ENCODE peak calls at places on chromosome 16, in five cellular contexts. M, X, F, E and H are unnamed samples. For H3K4me1, the result is how much of the 10 kb centered on the place peaks cover.

GRCh38 chr16:60655514-60656153 is 1380.6 kb downstream of the CDH8 start:
- DNase-seq in M (no peak), X (no peak), F (no peak), E (no peak), H (no peak)

GRCh38 chr16:49048557-49048956 is 233.1 kb downstream of the CBLN1 start:
- DNase-seq in M (peak), X (no peak), F (no peak), E (no peak), H (no peak)

GRCh38 chr16:84266451-84266850 is 26.6 kb upstream of the KCNG4 start:
- DNase-seq in M (peak), X (no peak), F (peak), E (peak), H (no peak)

GRCh38 chr16:50213939-50214519 is 52.3 kb upstream of the ADCY7 start:
- DNase-seq in M (peak), X (no peak), F (no peak), E (peak), H (no peak)

GRCh38 chr16:73610160-73610559 is 562.2 kb upstream of the ZFHX3 start:
- DNase-seq in M (no peak), X (no peak), F (no peak), E (no peak), H (no peak)

GRCh38 chr16:2834968-2835367 is 4.9 kb downstream of the ZG16B start:
- DNase-seq in M (no peak), X (no peak), F (no peak), E (no peak), H (no peak)

GRCh38 chr16:68284847-68285246 is 20.5 kb downstream of the SLC7A6 start:
- DNase-seq in M (no peak), X (no peak), F (no peak), E (no peak), H (no peak)

GRCh38 chr16:48911700-48912099 is 301.7 kb upstream of the N4BP1 start:
- DNase-seq in M (peak), X (peak), F (no peak), E (peak), H (no peak)

GRCh38 chr16:89143201-89143741 is 28.3 kb upstream of the CDH15 start:
- DNase-seq in M (no peak), X (no peak), F (no peak), E (no peak), H (no peak)

GRCh38 chr16:35391328-35391727 is 1931.9 kb downstream of the TP53TG3F start:
- DNase-seq in M (peak), X (no peak), F (peak), E (no peak), H (no peak)

GRCh38 chr16:58098207-58099096 is 30.7 kb downstream of the CFAP20 start:
- DNase-seq in M (peak), X (no peak), F (no peak), E (no peak), H (no peak)

GRCh38 chr16:50862818-50863672 is 121.2 kb downstream of the CYLD start:
- DNase-seq in M (no peak), X (no peak), F (no peak), E (no peak), H (peak)

GRCh38 chr16:66523861-66524354 is 26.0 kb downstream of the TK2 start:
- DNase-seq in M (no peak), X (peak), F (no peak), E (no peak), H (no peak)

GRCh38 chr16:70438325-70438982 is 446 bp downstream of the ST3GAL2 start:
- DNase-seq in M (no peak), X (no peak), F (no peak), E (no peak), H (peak)

GRCh38 chr16:72952404-72953301 is 95.3 kb downstream of the ZFHX3 start:
- DNase-seq in M (peak), X (no peak), F (no peak), E (no peak), H (no peak)

GRCh38 chr16:74035816-74036215 is 260.8 kb upstream of the PSMD7 start:
- DNase-seq in M (peak), X (no peak), F (no peak), E (peak), H (no peak)

GRCh38 chr16:69143116-69143515 is 10.7 kb downstream of the UTP4 start:
- DNase-seq in M (no peak), X (no peak), F (no peak), E (no peak), H (no peak)

GRCh38 chr16:22297871-22298733 is 893 bp downstream of the POLR3E start:
- DNase-seq in M (peak), X (no peak), F (peak), E (peak), H (peak)

GRCh38 chr16:29994613-29995329 is 646 bp downstream of the HIRIP3 start:
- DNase-seq in M (peak), X (no peak), F (peak), E (no peak), H (no peak)

GRCh38 chr16:88911946-88912310 is 45.5 kb upstream of the PABPN1L start:
- DNase-seq in M (no peak), X (no peak), F (no peak), E (no peak), H (no peak)

GRCh38 chr16:19147627-19148026 is 20.4 kb upstream of the SYT17 start:
- DNase-seq in M (no peak), X (no peak), F (no peak), E (no peak), H (no peak)

GRCh38 chr16:86444274-86445060 is 65.9 kb upstream of the FOXF1 start:
- DNase-seq in M (no peak), X (no peak), F (no peak), E (no peak), H (no peak)

GRCh38 chr16:54171855-54172537 is 114.6 kb downstream of the IRX3 start:
- DNase-seq in M (peak), X (no peak), F (peak), E (peak), H (no peak)

GRCh38 chr16:3171855-3172593 is 16.0 kb upstream of the OR1F1 start:
- DNase-seq in M (peak), X (no peak), F (no peak), E (no peak), H (no peak)

GRCh38 chr16:48607056-48607825 is 2.7 kb downstream of the N4BP1 start:
- DNase-seq in M (peak), X (no peak), F (peak), E (no peak), H (no peak)

GRCh38 chr16:52741386-52741785 is 194.4 kb upstream of the TOX3 start:
- DNase-seq in M (no peak), X (no peak), F (no peak), E (no peak), H (no peak)

GRCh38 chr16:27657811-27658210 is 107.9 kb downstream of the KATNIP start:
- DNase-seq in M (no peak), X (no peak), F (no peak), E (no peak), H (no peak)

GRCh38 chr16:49092704-49093103 is 188.9 kb downstream of the CBLN1 start:
- DNase-seq in M (no peak), X (no peak), F (no peak), E (no peak), H (no peak)

GRCh38 chr16:67563708-67564468 is 1.6 kb downstream of the CTCF start:
- DNase-seq in M (peak), X (no peak), F (peak), E (peak), H (peak)

GRCh38 chr16:30490210-30490609 is 17.7 kb downstream of the ITGAL start:
- DNase-seq in M (no peak), X (no peak), F (no peak), E (no peak), H (no peak)

GRCh38 chr16:72884573-72884972 is 163.4 kb downstream of the ZFHX3 start:
- DNase-seq in M (no peak), X (no peak), F (no peak), E (no peak), H (no peak)

GRCh38 chr16:1063728-1064127 is 8.8 kb upstream of the SSTR5 start:
- DNase-seq in M (no peak), X (no peak), F (no peak), E (no peak), H (no peak)

GRCh38 chr16:1059310-1059709 is 13.2 kb upstream of the SSTR5 start:
- DNase-seq in M (no peak), X (no peak), F (no peak), E (no peak), H (no peak)

GRCh38 chr16:1060416-1061340 is 11.9 kb upstream of the SSTR5 start:
- DNase-seq in M (no peak), X (no peak), F (no peak), E (no peak), H (no peak)

GRCh38 chr16:1062895-1063294 is 9.7 kb upstream of the SSTR5 start:
- DNase-seq in M (no peak), X (no peak), F (no peak), E (no peak), H (no peak)

DNA sequence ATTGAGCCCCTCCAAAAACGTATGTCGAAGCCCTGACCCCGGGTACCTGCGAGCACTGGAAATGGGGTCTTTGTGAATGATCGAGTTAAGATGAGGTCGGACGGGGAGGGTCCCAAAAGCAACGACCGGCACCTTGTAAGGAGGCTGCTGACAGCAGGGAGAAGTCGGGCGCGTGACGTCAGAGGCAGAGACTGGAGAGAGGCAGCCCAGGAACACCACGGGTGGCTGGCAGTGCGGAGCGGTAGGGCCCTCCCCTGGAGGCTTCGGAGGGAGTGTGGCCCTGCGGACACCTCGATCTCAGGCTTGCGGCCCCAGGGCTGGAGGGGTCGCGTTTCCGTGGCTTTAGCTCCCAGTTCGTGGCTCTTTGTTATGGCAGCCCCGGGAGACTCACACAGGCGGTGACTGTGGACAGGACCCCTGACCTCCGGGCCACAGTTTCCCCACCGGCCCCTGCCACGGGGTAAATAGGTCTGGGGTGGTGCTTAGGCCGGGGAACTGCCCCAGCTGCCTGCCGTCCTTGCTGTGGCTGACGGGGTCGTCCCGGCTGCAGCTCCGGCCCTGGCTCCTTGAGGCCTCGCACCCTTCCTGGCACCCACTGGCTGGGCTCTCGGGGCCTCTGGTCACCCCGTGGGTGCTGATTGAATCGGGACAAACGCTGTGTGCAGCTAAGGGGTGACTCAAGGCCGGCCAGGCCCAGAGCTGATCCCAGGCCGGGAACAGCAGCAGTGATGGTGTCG is 10.6 kb upstream of the SSTR5 start:
- DNase-seq in M (no peak), X (no peak), F (no peak), E (no peak), H (no peak)
- H3K4me1 ChIP-seq in M (under half), X (under half), F (under half), E (under half), H (under half)

GRCh38 chr16:14095883-14096551 is 24.9 kb downstream of the MRTFB start:
- DNase-seq in M (peak), X (no peak), F (peak), E (no peak), H (no peak)

GRCh38 chr16:14100825-14101224 is 29.7 kb downstream of the MRTFB start:
- DNase-seq in M (no peak), X (no peak), F (no peak), E (no peak), H (no peak)

GRCh38 chr16:14101415-14101814 is 30.3 kb downstream of the MRTFB start:
- DNase-seq in M (no peak), X (no peak), F (no peak), E (no peak), H (no peak)

GRCh38 chr16:14097182-14097951 is 26.2 kb downstream of the MRTFB start:
- DNase-seq in M (no peak), X (no peak), F (peak), E (peak), H (no peak)

GRCh38 chr16:14098081-14098480 is 27.0 kb downstream of the MRTFB start:
- DNase-seq in M (no peak), X (no peak), F (no peak), E (no peak), H (no peak)
- H3K4me1 ChIP-seq in M (under half), X (half or more), F (half or more), E (half or more), H (under half)

DNA sequence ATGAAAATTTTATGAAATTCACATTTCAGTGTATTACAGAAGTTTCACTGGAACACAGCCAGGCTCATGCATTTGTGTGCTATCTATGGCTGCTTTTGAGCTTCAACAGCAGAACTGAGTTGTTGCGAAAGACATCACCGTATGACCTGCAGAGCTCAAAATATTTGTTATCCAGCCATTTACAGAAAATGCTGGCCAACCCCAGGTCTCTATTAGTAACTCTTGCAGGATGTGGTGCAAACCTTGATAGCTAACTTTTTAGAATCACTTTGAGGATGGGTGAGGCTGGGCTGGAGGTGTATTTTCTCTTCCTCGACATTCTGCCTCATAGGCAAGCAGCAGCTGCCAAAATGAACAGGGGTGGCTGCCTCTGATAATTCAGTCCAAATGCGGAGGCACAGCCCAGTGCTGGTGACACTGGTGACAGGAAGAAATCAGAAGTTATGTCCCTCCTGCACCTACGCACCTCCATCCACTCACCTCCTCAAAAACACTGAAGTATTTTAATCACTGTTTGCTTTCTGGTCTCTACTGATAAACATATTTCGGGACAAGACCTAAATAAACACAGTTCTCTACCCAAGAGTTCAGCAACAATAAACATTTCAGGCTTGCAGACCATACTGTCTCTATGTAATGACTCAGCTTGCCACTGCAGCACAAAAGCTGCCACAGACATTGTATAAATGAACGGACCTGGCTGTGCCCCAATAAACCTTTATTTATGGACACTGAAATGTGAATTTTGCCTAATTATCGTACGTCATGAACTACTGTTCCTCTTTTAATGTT is 28.5 kb downstream of the ARHGAP17 start:
- DNase-seq in M (peak), X (no peak), F (peak), E (peak), H (peak)
- H3K4me1 ChIP-seq in M (under half), X (half or more), F (half or more), E (under half), H (half or more)

GRCh38 chr16:11705311-11705710 is 37.1 kb downstream of the SNN start:
- DNase-seq in M (no peak), X (no peak), F (no peak), E (no peak), H (no peak)

GRCh38 chr16:11711662-11712061 is 31.0 kb downstream of the TXNDC11 start:
- DNase-seq in M (no peak), X (no peak), F (no peak), E (no peak), H (no peak)

GRCh38 chr16:11706180-11706742 is 36.4 kb downstream of the TXNDC11 start:
- DNase-seq in M (peak), X (no peak), F (peak), E (no peak), H (no peak)

GRCh38 chr16:11708421-11708820 is 34.2 kb downstream of the TXNDC11 start:
- DNase-seq in M (peak), X (no peak), F (no peak), E (no peak), H (no peak)

GRCh38 chr16:11707679-11708197 is 34.9 kb downstream of the TXNDC11 start:
- DNase-seq in M (no peak), X (no peak), F (no peak), E (no peak), H (no peak)
- H3K4me1 ChIP-seq in M (under half), X (under half), F (under half), E (under half), H (under half)

GRCh38 chr16:7990864-7991263 is 599.4 kb downstream of the TMEM114 start:
- DNase-seq in M (no peak), X (no peak), F (no peak), E (no peak), H (no peak)
- H3K4me1 ChIP-seq in M (under half), X (under half), F (under half), E (under half), H (under half)